ENCODE peak calls at places on chromosomes 7 and 10, in ten cellular contexts. P is esophagus muscularis mucosa, Q is uterus, D is mesothelial cell of epicardium, F is kidney epithelial cell, O is MCF 10A, R is H9, A is RWPE1, J is cardiac fibroblast, U is cardiac muscle cell. Z is an unnamed sample.

GRCh38 chr10:118072840-118073239 is 26.1 kb upstream of the RAB11FIP2 start:
- DNase-seq in R (no peak), P (no peak), O (no peak), J (no peak), D (no peak), Q (no peak), U (no peak), A (no peak), F (no peak), Z (no peak)

GRCh38 chr10:33307835-33308234 is 26.6 kb downstream of the NRP1 start:
- DNase-seq in J (no peak), O (no peak), F (no peak), P (no peak), Q (no peak), D (no peak), R (no peak), A (no peak), U (no peak), Z (no peak)

GRCh38 chr10:114477285-114477684 is 73.0 kb upstream of the AFAP1L2 start:
- DNase-seq in P (no peak), R (no peak), U (no peak), O (no peak), D (no peak), F (no peak), A (no peak), Q (peak), J (peak), Z (no peak)

GRCh38 chr10:78236416-78237015 is 202.9 kb downstream of the RPS24 start:
- DNase-seq in R (no peak), U (no peak), J (no peak), Q (no peak), D (no peak), O (no peak), A (no peak), P (no peak), F (no peak), Z (no peak)

GRCh38 chr7:151623766-151624165 is 104.1 kb upstream of the RHEB start:
- DNase-seq in F (no peak), P (no peak), O (peak), D (no peak), R (no peak), Q (no peak), J (peak), A (no peak), U (no peak), Z (no peak)

GRCh38 chr10:29472268-29473086 is 162.3 kb downstream of the SVIL start:
- DNase-seq in U (no peak), R (no peak), J (no peak), P (no peak), A (no peak), F (no peak), O (no peak), D (no peak), Q (no peak), Z (no peak)

GRCh38 chr7:112757337-112757736 is 32.9 kb downstream of the TMEM168 start:
- DNase-seq in P (no peak), J (no peak), F (no peak), R (no peak), O (no peak), U (no peak), D (no peak), A (no peak), Q (no peak), Z (no peak)

GRCh38 chr7:48426966-48427555 is 255.8 kb downstream of the ABCA13 start:
- DNase-seq in P (peak), Q (no peak), U (no peak), D (no peak), A (peak), R (no peak), J (peak), F (peak), O (peak), Z (peak)

GRCh38 chr10:110110338-110110737 is 97.1 kb upstream of the MXI1 start:
- DNase-seq in A (no peak), U (no peak), P (no peak), D (no peak), Q (no peak), R (no peak), J (no peak), O (no peak), F (no peak), Z (no peak)

GRCh38 chr10:17981766-17982380 is 30.2 kb downstream of the SLC39A12 start:
- DNase-seq in Q (no peak), D (no peak), O (peak), U (no peak), A (peak), P (no peak), J (peak), R (no peak), F (no peak), Z (no peak)

GRCh38 chr10:31143331-31143935 is 111.8 kb upstream of the ZNF438 start:
- DNase-seq in F (no peak), A (no peak), U (no peak), Q (no peak), J (no peak), O (no peak), D (no peak), R (no peak), P (peak), Z (no peak)

GRCh38 chr10:65518379-65518778 is 1407.5 kb upstream of the LRRTM3 start:
- DNase-seq in R (no peak), D (no peak), O (no peak), F (peak), A (no peak), J (peak), U (no peak), P (no peak), Q (no peak), Z (no peak)

GRCh38 chr7:121187222-121187621 is 141.6 kb upstream of the WNT16 start:
- DNase-seq in R (no peak), A (no peak), P (no peak), D (no peak), J (no peak), F (no peak), U (no peak), Q (no peak), O (no peak), Z (no peak)

GRCh38 chr10:11489591-11489990 is 121.9 kb downstream of the USP6NL start:
- DNase-seq in O (no peak), D (no peak), R (no peak), U (no peak), F (no peak), J (peak), A (no peak), Q (no peak), P (no peak), Z (no peak)

GRCh38 chr7:20440472-20441105 is 109.9 kb downstream of the ITGB8 start:
- DNase-seq in R (peak), O (peak), Q (no peak), D (no peak), P (no peak), F (no peak), A (no peak), J (peak), U (peak), Z (peak)

DNA sequence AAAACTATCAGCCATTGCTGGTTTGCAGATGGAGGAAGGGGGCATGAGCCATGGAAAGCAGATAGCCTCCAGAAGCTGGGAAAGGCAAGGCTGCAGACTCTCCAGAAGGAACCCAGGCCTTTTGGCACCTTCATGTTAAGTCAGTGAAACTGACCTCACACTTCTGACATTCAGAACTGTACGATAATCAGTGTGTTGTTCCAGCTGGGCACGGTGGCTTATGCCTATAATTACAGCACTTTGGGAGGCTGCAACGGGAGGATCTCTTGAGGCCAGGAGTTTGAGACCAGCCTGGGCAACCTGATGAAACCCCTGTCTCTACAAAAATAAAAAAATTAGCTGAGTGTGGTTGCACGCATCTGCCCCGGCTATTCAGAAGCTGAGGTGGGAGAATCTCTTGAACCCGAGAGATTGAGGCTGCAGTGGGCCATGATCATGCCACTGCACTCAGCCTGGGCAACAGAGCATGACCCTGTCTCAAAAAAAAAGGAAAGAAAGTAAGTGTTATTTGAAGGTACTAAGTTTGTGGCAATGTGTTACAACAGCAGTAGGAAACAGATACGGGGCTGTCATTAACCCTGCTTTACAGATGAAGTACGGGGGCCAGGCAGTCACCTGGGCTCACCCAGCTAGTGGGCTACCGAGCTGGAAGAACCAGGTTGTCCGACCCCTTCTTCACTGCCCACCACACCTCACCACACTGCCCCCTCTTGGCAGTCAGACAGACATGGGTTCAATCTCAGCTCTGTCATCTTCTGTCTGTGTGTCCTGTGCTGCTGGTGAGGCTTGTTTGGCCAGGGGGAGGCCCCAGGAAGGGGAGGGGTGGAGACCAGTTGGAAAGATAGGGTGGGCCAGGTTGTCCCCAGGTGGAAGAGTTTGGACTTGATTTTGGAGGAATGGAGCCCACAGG is 18.3 kb downstream of the CHST3 start:
- DNase-seq in F (no peak), Q (no peak), R (no peak), A (no peak), D (no peak), U (no peak), P (no peak), O (no peak), J (no peak), Z (no peak)
- TF ChIP-seq CTCF in F (no peak), Q (no peak), R (peak), A (no peak), D (no peak), U (no peak), P (no peak), O (no peak), J (no peak), Z (no peak)

DNA sequence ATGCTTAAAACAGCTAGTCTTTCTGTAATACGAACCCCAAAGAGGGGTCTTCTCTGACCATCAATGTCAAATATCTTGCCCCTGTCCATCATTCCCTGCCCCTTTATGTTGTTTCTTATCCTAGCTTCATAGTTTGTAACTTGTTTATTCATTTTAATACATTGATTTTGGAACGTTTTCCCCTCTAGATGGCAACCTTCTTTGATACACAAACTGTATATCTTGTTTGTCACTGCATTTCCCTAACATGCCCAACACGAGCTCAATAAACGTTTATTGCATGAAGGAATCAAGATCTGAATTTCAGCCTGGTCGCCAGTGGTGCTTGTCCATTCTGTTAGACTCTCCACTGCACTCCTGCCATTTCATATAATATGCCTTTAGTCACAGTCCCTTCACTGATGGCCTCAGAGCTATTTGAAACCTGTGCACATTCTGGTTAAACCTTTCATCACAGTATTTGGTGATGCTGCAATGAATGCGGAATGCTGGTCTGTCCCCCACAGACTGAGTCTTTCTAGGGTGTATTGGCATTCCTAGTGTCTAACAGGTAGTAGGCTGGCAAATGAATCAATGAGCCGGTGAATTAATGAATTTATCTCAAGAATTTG is 55.0 kb upstream of the FRMD4A start:
- DNase-seq in P (no peak), D (no peak), U (no peak), A (no peak), R (no peak), J (peak), F (no peak), O (peak), Q (no peak), Z (no peak)
- TF ChIP-seq CTCF in P (no peak), D (no peak), U (peak), A (no peak), R (no peak), J (no peak), F (no peak), O (no peak), Q (no peak), Z (no peak)

DNA sequence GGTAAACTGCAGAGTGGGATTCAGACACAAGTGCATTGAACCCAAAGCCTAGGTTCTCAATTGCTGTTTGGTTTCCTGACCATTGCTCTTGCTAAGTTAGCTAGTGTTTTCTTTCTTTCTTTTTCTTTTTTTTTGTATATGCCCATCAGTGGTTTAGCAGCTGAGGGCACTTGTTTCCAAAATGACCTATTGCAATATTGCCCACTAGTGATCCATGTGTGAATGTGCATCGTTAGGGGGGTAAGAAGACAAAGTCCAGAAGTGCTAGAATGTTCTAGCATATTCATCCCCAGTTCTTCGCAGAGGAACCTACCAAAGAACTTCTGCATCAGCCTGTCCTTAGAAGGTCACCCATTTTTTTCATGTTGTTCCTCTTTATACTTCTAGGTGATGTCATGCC is 252.8 kb upstream of the GPR26 start:
- DNase-seq in Q (no peak), A (no peak), U (no peak), R (no peak), O (no peak), P (no peak), F (no peak), J (no peak), D (no peak), Z (no peak)
- TF ChIP-seq CTCF in Q (no peak), A (no peak), U (no peak), R (no peak), O (no peak), P (no peak), F (no peak), J (no peak), D (no peak), Z (no peak)

GRCh38 chr7:103540338-103540737 is 94.3 kb upstream of the SLC26A5 start:
- DNase-seq in O (no peak), J (no peak), P (no peak), Q (no peak), U (no peak), D (no peak), F (no peak), A (no peak), R (no peak), Z (no peak)
- TF ChIP-seq CTCF in O (no peak), J (no peak), P (no peak), Q (no peak), U (no peak), D (no peak), F (no peak), A (no peak), R (no peak), Z (no peak)

GRCh38 chr10:61664985-61665384 is 2.3 kb downstream of the CABCOCO1 start:
- DNase-seq in R (no peak), U (no peak), P (no peak), J (no peak), Q (no peak), O (no peak), A (no peak), F (no peak), D (no peak), Z (no peak)

GRCh38 chr10:61663466-61663865 is 737 bp downstream of the CABCOCO1 start:
- DNase-seq in P (no peak), J (peak), O (no peak), U (no peak), A (no peak), Q (no peak), R (no peak), D (no peak), F (no peak), Z (no peak)

GRCh38 chr10:61669849-61670248 is 7.1 kb downstream of the CABCOCO1 start:
- DNase-seq in Q (no peak), F (no peak), D (no peak), J (no peak), P (no peak), U (no peak), A (no peak), O (no peak), R (no peak), Z (no peak)

GRCh38 chr10:61673360-61673759 is 10.6 kb downstream of the CABCOCO1 start:
- DNase-seq in P (no peak), F (no peak), Q (no peak), J (no peak), U (no peak), O (peak), A (no peak), D (no peak), R (no peak), Z (no peak)

DNA sequence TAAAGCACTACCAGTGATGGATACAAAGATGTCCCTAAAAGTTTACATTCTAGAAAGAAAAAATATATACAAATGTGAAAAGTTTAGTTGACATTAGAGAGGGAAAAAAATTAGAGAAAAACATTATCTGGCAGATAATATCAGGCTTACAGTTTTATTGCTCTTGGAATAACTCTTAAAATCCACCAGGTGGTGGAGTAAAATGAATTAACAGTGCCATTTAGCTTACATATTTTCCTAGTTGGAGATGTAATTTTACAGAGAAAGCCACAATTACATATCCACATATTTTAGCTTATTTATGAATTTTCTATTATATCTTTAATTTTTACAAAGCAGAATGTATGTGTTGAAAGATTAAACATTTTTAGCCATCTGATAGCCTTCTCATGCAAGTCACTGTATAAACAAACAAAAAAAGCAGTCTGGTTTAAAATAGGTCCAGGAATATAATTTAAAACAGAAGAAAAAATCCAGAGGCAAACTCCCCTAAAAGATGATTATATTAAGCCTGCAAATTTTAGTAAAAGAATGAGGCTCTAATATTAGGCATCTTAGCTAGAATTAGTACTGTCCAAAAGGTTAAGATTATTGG is 6.5 kb downstream of the CABCOCO1 start:
- DNase-seq in P (no peak), O (no peak), F (no peak), U (no peak), R (no peak), A (no peak), Q (no peak), D (no peak), J (no peak), Z (no peak)
- TF ChIP-seq CTCF in P (peak), O (no peak), F (no peak), U (no peak), R (no peak), A (no peak), Q (no peak), D (no peak), J (no peak), Z (no peak)

GRCh38 chr10:124259139-124259825 is 159.4 kb downstream of the OAT start:
- DNase-seq in A (no peak), P (no peak), J (peak), R (no peak), O (peak), D (no peak), F (no peak), Q (no peak), U (no peak), Z (peak)
- TF ChIP-seq CTCF in A (no peak), P (no peak), J (peak), R (peak), O (no peak), D (no peak), F (peak), Q (no peak), U (peak), Z (no peak)